ENCODE peak calls at places on chromosomes 1 and 21, in ten cellular contexts. T, R, H, A, F, E, B, V, K and X are unnamed samples.

GRCh38 chr1:92479587-92479986 is 7.1 kb downstream of the GFI1 start:
- DNase-seq in T (no peak), R (no peak), H (no peak), A (no peak), F (no peak), E (no peak), B (no peak), V (no peak), K (no peak), X (no peak)

GRCh38 chr1:248886237-248886895 is 19.7 kb upstream of the PGBD2 start:
- DNase-seq in T (peak; percentile 40), R (no peak), H (no peak), A (no peak), F (no peak), E (no peak), B (no peak), V (peak; percentile 14), K (no peak), X (no peak)

GRCh38 chr1:189424746-189425331 is 1052.8 kb downstream of the BRINP3 start:
- DNase-seq in T (peak; percentile 5), R (no peak), H (no peak), A (no peak), F (no peak), E (no peak), B (no peak), V (no peak), K (no peak), X (no peak)

GRCh38 chr1:41639332-41639936 is 155.0 kb upstream of the EDN2 start:
- DNase-seq in T (peak; percentile 63), R (peak; percentile 59), H (no peak), A (no peak), F (no peak), E (no peak), B (peak; percentile 17), V (peak; percentile 94), K (no peak), X (no peak)

GRCh38 chr1:245938046-245938435 is 569.0 kb downstream of the SMYD3 start:
- DNase-seq in T (no peak), R (no peak), H (no peak), A (no peak), F (no peak), E (no peak), B (no peak), V (no peak), K (no peak), X (no peak)

GRCh38 chr1:25487628-25488027 is 55.8 kb upstream of the LDLRAP1 start:
- DNase-seq in T (no peak), R (no peak), H (no peak), A (no peak), F (no peak), E (no peak), B (no peak), V (peak; percentile 32), K (no peak), X (no peak)

GRCh38 chr1:211133393-211133840 is 531 bp downstream of the KCNH1 start:
- DNase-seq in T (peak; percentile 6), R (no peak), H (no peak), A (no peak), F (no peak), E (no peak), B (peak; percentile 7), V (peak; percentile 49), K (no peak), X (no peak)

GRCh38 chr1:33074193-33074945 is 6.6 kb upstream of the AZIN2 start:
- DNase-seq in T (no peak), R (no peak), H (no peak), A (no peak), F (no peak), E (no peak), B (no peak), V (no peak), K (no peak), X (no peak)

GRCh38 chr1:65820983-65821382 is 28.3 kb downstream of the PDE4B start:
- DNase-seq in T (peak; percentile 97), R (no peak), H (no peak), A (peak; percentile 1), F (no peak), E (no peak), B (no peak), V (peak; percentile 97), K (no peak), X (no peak)

DNA sequence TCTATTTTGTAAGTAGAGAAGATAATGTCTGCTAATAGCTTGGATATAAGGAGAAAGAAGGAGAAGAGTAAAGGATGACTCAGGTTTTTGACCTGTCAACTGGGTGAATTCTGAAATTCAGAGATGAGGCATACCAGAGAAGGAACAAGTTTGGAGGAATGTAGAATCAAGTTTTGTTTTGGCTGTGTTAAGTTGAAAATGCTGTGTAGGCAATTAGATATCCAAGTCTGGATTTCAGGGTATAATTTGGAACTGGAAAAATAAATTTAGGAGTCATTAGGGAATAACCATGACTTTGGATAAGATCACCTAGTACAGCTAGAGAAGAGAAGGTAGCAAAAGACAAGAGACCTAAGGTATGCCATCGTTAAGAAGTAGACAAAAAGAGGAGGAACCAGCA is 22.4 kb upstream of the GNG4 start:
- DNase-seq in T (no peak), R (no peak), H (no peak), A (no peak), F (no peak), E (no peak), B (no peak), V (no peak), K (no peak), X (no peak)
- H3K9me3 ChIP-seq in T (no peaks in the 10 kb centered on the region), R (peaks cover 22% of the 10 kb centered on the region), H (peaks cover 24% of the 10 kb centered on the region), A (peaks cover 42% of the 10 kb centered on the region), F (peaks cover 26% of the 10 kb centered on the region), E (no peaks in the 10 kb centered on the region), B (peaks cover 33% of the 10 kb centered on the region), V (no peaks in the 10 kb centered on the region), K (peaks cover 3% of the 10 kb centered on the region), X (peaks cover 10% of the 10 kb centered on the region)

DNA sequence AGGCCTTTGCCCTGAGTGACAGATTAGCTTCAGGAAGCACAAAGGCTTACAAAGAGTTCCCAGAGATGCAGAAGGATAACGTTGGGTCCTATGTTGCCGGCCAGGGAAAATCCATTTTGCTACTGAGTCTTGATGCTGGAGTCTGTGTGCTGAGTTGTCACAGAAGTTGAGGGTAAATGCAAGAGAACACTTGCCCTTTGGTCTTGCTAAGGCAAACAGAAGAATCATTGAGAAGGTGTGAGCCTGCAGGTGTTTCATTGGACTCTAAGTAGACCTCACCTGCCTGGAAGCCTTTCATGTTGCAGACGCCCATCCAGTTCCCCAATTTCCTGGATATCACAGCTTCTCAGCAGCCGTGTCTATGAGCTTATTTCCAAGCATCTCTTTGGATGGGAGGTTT is 105.2 kb downstream of the PCP4 start:
- DNase-seq in T (no peak), R (no peak), H (no peak), A (no peak), F (no peak), E (no peak), B (no peak), V (no peak), K (no peak), X (no peak)
- H3K9me3 ChIP-seq in T (no peaks in the 10 kb centered on the region), R (no peaks in the 10 kb centered on the region), H (no peaks in the 10 kb centered on the region), A (no peaks in the 10 kb centered on the region), F (no peaks in the 10 kb centered on the region), E (no peaks in the 10 kb centered on the region), B (no peaks in the 10 kb centered on the region), V (no peaks in the 10 kb centered on the region), K (no peaks in the 10 kb centered on the region), X (no peaks in the 10 kb centered on the region)

DNA sequence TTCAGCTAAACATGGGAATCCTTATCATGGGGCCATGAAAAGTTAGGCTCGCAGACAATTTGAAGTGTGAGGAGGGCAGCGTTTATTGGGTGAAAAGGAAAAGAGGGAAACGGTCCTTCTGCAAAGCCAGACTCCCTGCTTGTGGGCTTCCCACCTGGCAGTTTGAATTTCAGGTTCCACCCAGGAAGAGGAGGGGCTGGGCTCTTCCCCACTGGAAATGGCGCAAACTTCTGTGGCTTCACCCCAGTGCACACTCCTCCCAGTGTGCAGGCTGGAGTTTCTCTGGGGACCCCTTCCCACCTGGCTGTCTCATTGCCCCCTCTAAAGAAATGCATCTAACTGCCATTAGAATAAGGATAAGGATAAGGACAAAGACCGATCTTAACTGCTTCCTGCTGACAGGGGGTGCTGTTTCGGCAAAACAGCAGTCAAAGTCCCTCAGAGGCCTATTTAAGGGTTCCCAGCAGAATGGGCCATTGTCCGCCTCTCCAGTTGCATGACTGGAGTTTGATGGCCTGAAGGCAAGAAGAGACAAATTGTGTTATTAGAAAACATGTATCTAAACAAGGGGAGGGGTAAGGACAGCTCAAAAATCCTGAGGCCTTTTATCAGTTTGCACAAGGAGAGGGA is 20.4 kb downstream of the AIM2 start:
- DNase-seq in T (no peak), R (no peak), H (no peak), A (no peak), F (no peak), E (no peak), B (no peak), V (no peak), K (peak; percentile 13), X (no peak)
- H3K9me3 ChIP-seq in T (no peaks in the 10 kb centered on the region), R (no peaks in the 10 kb centered on the region), H (no peaks in the 10 kb centered on the region), A (no peaks in the 10 kb centered on the region), F (no peaks in the 10 kb centered on the region), E (no peaks in the 10 kb centered on the region), B (no peaks in the 10 kb centered on the region), V (no peaks in the 10 kb centered on the region), K (no peaks in the 10 kb centered on the region), X (no peaks in the 10 kb centered on the region)

GRCh38 chr1:13548281-13548680 is 34.5 kb upstream of the LRRC38 start:
- DNase-seq in T (no peak), R (peak; percentile 30), H (no peak), A (no peak), F (no peak), E (no peak), B (no peak), V (no peak), K (no peak), X (no peak)
- H3K9me3 ChIP-seq in T (no peaks in the 10 kb centered on the region), R (no peaks in the 10 kb centered on the region), H (no peaks in the 10 kb centered on the region), A (no peaks in the 10 kb centered on the region), F (no peaks in the 10 kb centered on the region), E (no peaks in the 10 kb centered on the region), B (no peaks in the 10 kb centered on the region), V (no peaks in the 10 kb centered on the region), K (no peaks in the 10 kb centered on the region), X (no peaks in the 10 kb centered on the region)

GRCh38 chr1:152761609-152762213 is 3.9 kb downstream of the KPRP start:
- DNase-seq in T (no peak), R (no peak), H (no peak), A (no peak), F (no peak), E (no peak), B (no peak), V (peak; percentile 63), K (no peak), X (no peak)
- H3K9me3 ChIP-seq in T (no peaks in the 10 kb centered on the region), R (no peaks in the 10 kb centered on the region), H (no peaks in the 10 kb centered on the region), A (no peaks in the 10 kb centered on the region), F (no peaks in the 10 kb centered on the region), E (no peaks in the 10 kb centered on the region), B (no peaks in the 10 kb centered on the region), V (no peaks in the 10 kb centered on the region), K (peaks cover 31% of the 10 kb centered on the region), X (no peaks in the 10 kb centered on the region)